ENCODE peak calls at places on chromosomes 13 and 19, in nine cellular contexts. One of them, this sample, is unnamed.

GRCh38 chr19:41928221-41928683 is at the start of gene ERFL:
- DNase-seq in T follicular helper cell: no peak
- DNase-seq in dorsolateral prefrontal cortex: no peak
- DNase-seq in occipital lobe: no peak
- DNase-seq in NCI-H2081: no peak
- DNase-seq in SJSA1: no peak
- DNase-seq in amniotic epithelial cell: no peak
- DNase-seq in activated naive CD4-positive, alpha-beta T cell: no peak
- DNase-seq in T-cell: no peak
- DNase-seq in this sample: no peak

GRCh38 chr13:45393941-45394570 is 24.1 kb downstream of the SLC25A30 start:
- DNase-seq in T follicular helper cell: no peak
- DNase-seq in dorsolateral prefrontal cortex: peak
- DNase-seq in occipital lobe: peak
- DNase-seq in NCI-H2081: peak
- DNase-seq in SJSA1: peak
- DNase-seq in amniotic epithelial cell: peak
- DNase-seq in activated naive CD4-positive, alpha-beta T cell: no peak
- DNase-seq in T-cell: peak
- DNase-seq in this sample: no peak

GRCh38 chr19:45972081-45972943 is 1.4 kb downstream of the NOVA2 start:
- DNase-seq in T follicular helper cell: no peak
- DNase-seq in dorsolateral prefrontal cortex: peak
- DNase-seq in occipital lobe: no peak
- DNase-seq in NCI-H2081: no peak
- DNase-seq in SJSA1: no peak
- DNase-seq in amniotic epithelial cell: no peak
- DNase-seq in activated naive CD4-positive, alpha-beta T cell: no peak
- DNase-seq in T-cell: no peak
- DNase-seq in this sample: no peak

GRCh38 chr19:8396563-8397203 is 6.5 kb downstream of the RAB11B start:
- DNase-seq in T follicular helper cell: peak
- DNase-seq in dorsolateral prefrontal cortex: peak
- DNase-seq in occipital lobe: peak
- DNase-seq in NCI-H2081: no peak
- DNase-seq in SJSA1: peak
- DNase-seq in amniotic epithelial cell: peak
- DNase-seq in activated naive CD4-positive, alpha-beta T cell: peak
- DNase-seq in T-cell: peak
- DNase-seq in this sample: peak

GRCh38 chr19:35114656-35115537 is 726 bp upstream of the FXYD3 start:
- DNase-seq in T follicular helper cell: peak
- DNase-seq in dorsolateral prefrontal cortex: peak
- DNase-seq in occipital lobe: peak
- DNase-seq in NCI-H2081: peak
- DNase-seq in SJSA1: no peak
- DNase-seq in amniotic epithelial cell: peak
- DNase-seq in activated naive CD4-positive, alpha-beta T cell: peak
- DNase-seq in T-cell: peak
- DNase-seq in this sample: peak

GRCh38 chr13:111515648-111516047 is 195.2 kb downstream of the TEX29 start:
- DNase-seq in T follicular helper cell: no peak
- DNase-seq in dorsolateral prefrontal cortex: no peak
- DNase-seq in occipital lobe: no peak
- DNase-seq in NCI-H2081: no peak
- DNase-seq in SJSA1: peak
- DNase-seq in amniotic epithelial cell: no peak
- DNase-seq in activated naive CD4-positive, alpha-beta T cell: no peak
- DNase-seq in T-cell: no peak
- DNase-seq in this sample: no peak

GRCh38 chr19:51064534-51065220 is at the start of gene KLK13:
- DNase-seq in T follicular helper cell: no peak
- DNase-seq in dorsolateral prefrontal cortex: no peak
- DNase-seq in occipital lobe: no peak
- DNase-seq in NCI-H2081: no peak
- DNase-seq in SJSA1: no peak
- DNase-seq in amniotic epithelial cell: peak
- DNase-seq in activated naive CD4-positive, alpha-beta T cell: no peak
- DNase-seq in T-cell: no peak
- DNase-seq in this sample: peak

GRCh38 chr13:34340534-34340933 is 522.6 kb downstream of the RFC3 start:
- DNase-seq in T follicular helper cell: no peak
- DNase-seq in dorsolateral prefrontal cortex: no peak
- DNase-seq in occipital lobe: no peak
- DNase-seq in NCI-H2081: no peak
- DNase-seq in SJSA1: no peak
- DNase-seq in amniotic epithelial cell: peak
- DNase-seq in activated naive CD4-positive, alpha-beta T cell: no peak
- DNase-seq in T-cell: no peak
- DNase-seq in this sample: no peak

GRCh38 chr13:114196629-114197028 is 17.6 kb downstream of the CFAP97D2 start:
- DNase-seq in T follicular helper cell: no peak
- DNase-seq in dorsolateral prefrontal cortex: no peak
- DNase-seq in occipital lobe: no peak
- DNase-seq in NCI-H2081: no peak
- DNase-seq in SJSA1: no peak
- DNase-seq in amniotic epithelial cell: no peak
- DNase-seq in activated naive CD4-positive, alpha-beta T cell: no peak
- DNase-seq in T-cell: no peak
- DNase-seq in this sample: no peak

GRCh38 chr13:110520431-110521295 is 40.9 kb downstream of the RAB20 start:
- DNase-seq in T follicular helper cell: no peak
- DNase-seq in dorsolateral prefrontal cortex: peak
- DNase-seq in occipital lobe: peak
- DNase-seq in NCI-H2081: peak
- DNase-seq in SJSA1: no peak
- DNase-seq in amniotic epithelial cell: peak
- DNase-seq in activated naive CD4-positive, alpha-beta T cell: no peak
- DNase-seq in T-cell: no peak
- DNase-seq in this sample: peak

GRCh38 chr19:23916991-23917390 is 2.3 kb downstream of the ZNF726 start:
- DNase-seq in T follicular helper cell: no peak
- DNase-seq in dorsolateral prefrontal cortex: no peak
- DNase-seq in occipital lobe: no peak
- DNase-seq in NCI-H2081: no peak
- DNase-seq in SJSA1: no peak
- DNase-seq in amniotic epithelial cell: peak
- DNase-seq in activated naive CD4-positive, alpha-beta T cell: no peak
- DNase-seq in T-cell: no peak
- DNase-seq in this sample: no peak

GRCh38 chr13:77860621-77861020 is 58.0 kb downstream of the EDNRB start:
- DNase-seq in T follicular helper cell: no peak
- DNase-seq in dorsolateral prefrontal cortex: no peak
- DNase-seq in occipital lobe: no peak
- DNase-seq in NCI-H2081: no peak
- DNase-seq in SJSA1: no peak
- DNase-seq in amniotic epithelial cell: peak
- DNase-seq in activated naive CD4-positive, alpha-beta T cell: no peak
- DNase-seq in T-cell: no peak
- DNase-seq in this sample: no peak

GRCh38 chr19:18274303-18274775 is at the start of gene IQCN:
- DNase-seq in T follicular helper cell: no peak
- DNase-seq in dorsolateral prefrontal cortex: no peak
- DNase-seq in occipital lobe: no peak
- DNase-seq in NCI-H2081: no peak
- DNase-seq in SJSA1: no peak
- DNase-seq in amniotic epithelial cell: no peak
- DNase-seq in activated naive CD4-positive, alpha-beta T cell: no peak
- DNase-seq in T-cell: peak
- DNase-seq in this sample: peak

GRCh38 chr19:42023121-42023942 is 29.3 kb upstream of the ATP1A3 start:
- DNase-seq in T follicular helper cell: no peak
- DNase-seq in dorsolateral prefrontal cortex: no peak
- DNase-seq in occipital lobe: no peak
- DNase-seq in NCI-H2081: no peak
- DNase-seq in SJSA1: no peak
- DNase-seq in amniotic epithelial cell: no peak
- DNase-seq in activated naive CD4-positive, alpha-beta T cell: no peak
- DNase-seq in T-cell: no peak
- DNase-seq in this sample: no peak

GRCh38 chr19:11345122-11345752 is 831 bp downstream of the TMEM205 start:
- DNase-seq in T follicular helper cell: no peak
- DNase-seq in dorsolateral prefrontal cortex: no peak
- DNase-seq in occipital lobe: no peak
- DNase-seq in NCI-H2081: no peak
- DNase-seq in SJSA1: no peak
- DNase-seq in amniotic epithelial cell: no peak
- DNase-seq in activated naive CD4-positive, alpha-beta T cell: no peak
- DNase-seq in T-cell: no peak
- DNase-seq in this sample: no peak

This sample was measured in psoas muscle.